ENCODE peak calls at places on chromosomes 1 and 21, in nine cellular contexts. One of them, this sample, is unnamed.

GRCh38 chr21:46545363-46545762 is 59.5 kb downstream of the S100B start:
- DNase-seq in Calu3: no peak
- DNase-seq in stomach: peak
- DNase-seq in stimulated activated CD4-positive, alpha-beta T cell treated with anti-CD3 and anti-CD28 coated beads, Interleukin-4, amount 100 ng/mL, for 1 hour: no peak
- DNase-seq in activated CD8-positive, alpha-beta memory T cell treated with anti-CD3 and anti-CD28 coated beads, Interleukin-2, amount 10 ng/mL, durations not matched to agents 7 days and 5 days: no peak
- DNase-seq in HFFc6: peak
- DNase-seq in EH: peak
- DNase-seq in activated CD4-positive, alpha-beta T cell treated with anti-CD3 and anti-CD28 coated beads, Interleukin-2, amount 50 U/mL, for 24 hours: no peak
- DNase-seq in foreskin fibroblast: no peak
- DNase-seq in this sample: no peak

GRCh38 chr1:174870319-174870718 is 129.4 kb upstream of the CACYBP start:
- DNase-seq in stomach: no peak
- DNase-seq in activated CD8-positive, alpha-beta memory T cell treated with anti-CD3 and anti-CD28 coated beads, Interleukin-2, amount 10 ng/mL, durations not matched to agents 7 days and 5 days: no peak
- DNase-seq in HFFc6: no peak
- DNase-seq in stimulated activated CD4-positive, alpha-beta T cell treated with anti-CD3 and anti-CD28 coated beads, Interleukin-4, amount 100 ng/mL, for 1 hour: no peak
- DNase-seq in foreskin fibroblast: no peak
- DNase-seq in EH: no peak
- DNase-seq in Calu3: no peak
- DNase-seq in activated CD4-positive, alpha-beta T cell treated with anti-CD3 and anti-CD28 coated beads, Interleukin-2, amount 50 U/mL, for 24 hours: no peak
- DNase-seq in this sample: no peak

GRCh38 chr1:93907718-93908117 is 1.5 kb downstream of the GCLM start:
- DNase-seq in stomach: no peak
- DNase-seq in activated CD4-positive, alpha-beta T cell treated with anti-CD3 and anti-CD28 coated beads, Interleukin-2, amount 50 U/mL, for 24 hours: no peak
- DNase-seq in activated CD8-positive, alpha-beta memory T cell treated with anti-CD3 and anti-CD28 coated beads, Interleukin-2, amount 10 ng/mL, durations not matched to agents 7 days and 5 days: no peak
- DNase-seq in foreskin fibroblast: peak
- DNase-seq in HFFc6: peak
- DNase-seq in EH: peak
- DNase-seq in Calu3: peak
- DNase-seq in stimulated activated CD4-positive, alpha-beta T cell treated with anti-CD3 and anti-CD28 coated beads, Interleukin-4, amount 100 ng/mL, for 1 hour: no peak
- DNase-seq in this sample: peak

GRCh38 chr1:210800301-210800700 is 333.6 kb downstream of the KCNH1 start:
- DNase-seq in EH: no peak
- DNase-seq in stomach: no peak
- DNase-seq in stimulated activated CD4-positive, alpha-beta T cell treated with anti-CD3 and anti-CD28 coated beads, Interleukin-4, amount 100 ng/mL, for 1 hour: no peak
- DNase-seq in activated CD4-positive, alpha-beta T cell treated with anti-CD3 and anti-CD28 coated beads, Interleukin-2, amount 50 U/mL, for 24 hours: no peak
- DNase-seq in HFFc6: no peak
- DNase-seq in activated CD8-positive, alpha-beta memory T cell treated with anti-CD3 and anti-CD28 coated beads, Interleukin-2, amount 10 ng/mL, durations not matched to agents 7 days and 5 days: no peak
- DNase-seq in foreskin fibroblast: no peak
- DNase-seq in Calu3: no peak
- DNase-seq in this sample: no peak

GRCh38 chr1:45097944-45098343 is 85.9 kb downstream of the UROD start:
- DNase-seq in activated CD8-positive, alpha-beta memory T cell treated with anti-CD3 and anti-CD28 coated beads, Interleukin-2, amount 10 ng/mL, durations not matched to agents 7 days and 5 days: no peak
- DNase-seq in EH: peak
- DNase-seq in activated CD4-positive, alpha-beta T cell treated with anti-CD3 and anti-CD28 coated beads, Interleukin-2, amount 50 U/mL, for 24 hours: no peak
- DNase-seq in Calu3: no peak
- DNase-seq in stomach: no peak
- DNase-seq in foreskin fibroblast: peak
- DNase-seq in HFFc6: no peak
- DNase-seq in stimulated activated CD4-positive, alpha-beta T cell treated with anti-CD3 and anti-CD28 coated beads, Interleukin-4, amount 100 ng/mL, for 1 hour: no peak
- DNase-seq in this sample: no peak

GRCh38 chr21:33734326-33734725 is 92.0 kb downstream of the ITSN1 start:
- DNase-seq in Calu3: no peak
- DNase-seq in EH: peak
- DNase-seq in foreskin fibroblast: no peak
- DNase-seq in stimulated activated CD4-positive, alpha-beta T cell treated with anti-CD3 and anti-CD28 coated beads, Interleukin-4, amount 100 ng/mL, for 1 hour: no peak
- DNase-seq in HFFc6: no peak
- DNase-seq in activated CD4-positive, alpha-beta T cell treated with anti-CD3 and anti-CD28 coated beads, Interleukin-2, amount 50 U/mL, for 24 hours: no peak
- DNase-seq in activated CD8-positive, alpha-beta memory T cell treated with anti-CD3 and anti-CD28 coated beads, Interleukin-2, amount 10 ng/mL, durations not matched to agents 7 days and 5 days: no peak
- DNase-seq in stomach: no peak
- DNase-seq in this sample: peak

GRCh38 chr1:61790837-61791236 is 48.6 kb downstream of the PATJ start:
- DNase-seq in stomach: no peak
- DNase-seq in activated CD8-positive, alpha-beta memory T cell treated with anti-CD3 and anti-CD28 coated beads, Interleukin-2, amount 10 ng/mL, durations not matched to agents 7 days and 5 days: no peak
- DNase-seq in foreskin fibroblast: no peak
- DNase-seq in activated CD4-positive, alpha-beta T cell treated with anti-CD3 and anti-CD28 coated beads, Interleukin-2, amount 50 U/mL, for 24 hours: no peak
- DNase-seq in stimulated activated CD4-positive, alpha-beta T cell treated with anti-CD3 and anti-CD28 coated beads, Interleukin-4, amount 100 ng/mL, for 1 hour: no peak
- DNase-seq in Calu3: no peak
- DNase-seq in EH: no peak
- DNase-seq in HFFc6: no peak
- DNase-seq in this sample: no peak

GRCh38 chr1:94310570-94311270 is 73.3 kb upstream of the ARHGAP29 start:
- DNase-seq in HFFc6: no peak
- DNase-seq in activated CD4-positive, alpha-beta T cell treated with anti-CD3 and anti-CD28 coated beads, Interleukin-2, amount 50 U/mL, for 24 hours: no peak
- DNase-seq in Calu3: no peak
- DNase-seq in foreskin fibroblast: peak
- DNase-seq in activated CD8-positive, alpha-beta memory T cell treated with anti-CD3 and anti-CD28 coated beads, Interleukin-2, amount 10 ng/mL, durations not matched to agents 7 days and 5 days: no peak
- DNase-seq in stimulated activated CD4-positive, alpha-beta T cell treated with anti-CD3 and anti-CD28 coated beads, Interleukin-4, amount 100 ng/mL, for 1 hour: no peak
- DNase-seq in stomach: no peak
- DNase-seq in EH: no peak
- DNase-seq in this sample: no peak

GRCh38 chr1:97143236-97143882 is 421.8 kb downstream of the PTBP2 start:
- DNase-seq in activated CD8-positive, alpha-beta memory T cell treated with anti-CD3 and anti-CD28 coated beads, Interleukin-2, amount 10 ng/mL, durations not matched to agents 7 days and 5 days: no peak
- DNase-seq in HFFc6: peak
- DNase-seq in EH: peak
- DNase-seq in stimulated activated CD4-positive, alpha-beta T cell treated with anti-CD3 and anti-CD28 coated beads, Interleukin-4, amount 100 ng/mL, for 1 hour: no peak
- DNase-seq in Calu3: no peak
- DNase-seq in stomach: no peak
- DNase-seq in activated CD4-positive, alpha-beta T cell treated with anti-CD3 and anti-CD28 coated beads, Interleukin-2, amount 50 U/mL, for 24 hours: no peak
- DNase-seq in foreskin fibroblast: peak
- DNase-seq in this sample: no peak

GRCh38 chr1:20371883-20372282 is 81.2 kb downstream of the VWA5B1 start:
- DNase-seq in stimulated activated CD4-positive, alpha-beta T cell treated with anti-CD3 and anti-CD28 coated beads, Interleukin-4, amount 100 ng/mL, for 1 hour: no peak
- DNase-seq in activated CD4-positive, alpha-beta T cell treated with anti-CD3 and anti-CD28 coated beads, Interleukin-2, amount 50 U/mL, for 24 hours: no peak
- DNase-seq in foreskin fibroblast: no peak
- DNase-seq in activated CD8-positive, alpha-beta memory T cell treated with anti-CD3 and anti-CD28 coated beads, Interleukin-2, amount 10 ng/mL, durations not matched to agents 7 days and 5 days: no peak
- DNase-seq in HFFc6: no peak
- DNase-seq in EH: no peak
- DNase-seq in stomach: no peak
- DNase-seq in Calu3: peak
- DNase-seq in this sample: no peak

GRCh38 chr1:231949277-231950122 is 322.9 kb downstream of the DISC1 start:
- DNase-seq in Calu3: no peak
- DNase-seq in foreskin fibroblast: no peak
- DNase-seq in stomach: no peak
- DNase-seq in EH: no peak
- DNase-seq in activated CD4-positive, alpha-beta T cell treated with anti-CD3 and anti-CD28 coated beads, Interleukin-2, amount 50 U/mL, for 24 hours: no peak
- DNase-seq in HFFc6: no peak
- DNase-seq in activated CD8-positive, alpha-beta memory T cell treated with anti-CD3 and anti-CD28 coated beads, Interleukin-2, amount 10 ng/mL, durations not matched to agents 7 days and 5 days: no peak
- DNase-seq in stimulated activated CD4-positive, alpha-beta T cell treated with anti-CD3 and anti-CD28 coated beads, Interleukin-4, amount 100 ng/mL, for 1 hour: no peak
- DNase-seq in this sample: no peak

GRCh38 chr1:206469933-206470691 is at the start of gene IKBKE:
- DNase-seq in stimulated activated CD4-positive, alpha-beta T cell treated with anti-CD3 and anti-CD28 coated beads, Interleukin-4, amount 100 ng/mL, for 1 hour: peak
- DNase-seq in foreskin fibroblast: peak
- DNase-seq in EH: peak
- DNase-seq in activated CD8-positive, alpha-beta memory T cell treated with anti-CD3 and anti-CD28 coated beads, Interleukin-2, amount 10 ng/mL, durations not matched to agents 7 days and 5 days: peak
- DNase-seq in HFFc6: peak
- DNase-seq in activated CD4-positive, alpha-beta T cell treated with anti-CD3 and anti-CD28 coated beads, Interleukin-2, amount 50 U/mL, for 24 hours: no peak
- DNase-seq in stomach: peak
- DNase-seq in Calu3: peak
- DNase-seq in this sample: peak